ENCODE peak calls at places on chromosomes 5 and 9, in five cellular contexts. One of them, this sample, is unnamed.

GRCh38 chr5:154384480-154385235 is 61.1 kb upstream of the SAP30L start:
- DNase-seq in right lobe of liver: no peak
- DNase-seq in stomach: no peak
- DNase-seq in GM12892: peak; percentile 47
- DNase-seq in IMR-90: no peak
- DNase-seq in this sample: no peak

GRCh38 chr9:109868722-109869121 is 88.7 kb downstream of the PALM2AKAP2 start:
- DNase-seq in right lobe of liver: no peak
- DNase-seq in stomach: no peak
- DNase-seq in GM12892: no peak
- DNase-seq in IMR-90: no peak
- DNase-seq in this sample: no peak

GRCh38 chr5:91383027-91383955 is at the start of gene ARRDC3:
- DNase-seq in right lobe of liver: peak; percentile 98
- DNase-seq in stomach: peak; percentile 98
- DNase-seq in GM12892: peak; percentile 45
- DNase-seq in IMR-90: peak; percentile 94
- DNase-seq in this sample: peak; percentile 97

GRCh38 chr9:121888438-121888775 is 204.7 kb downstream of the TTLL11 start:
- DNase-seq in right lobe of liver: no peak
- DNase-seq in stomach: no peak
- DNase-seq in GM12892: no peak
- DNase-seq in IMR-90: peak; percentile 85
- DNase-seq in this sample: peak; percentile 78

GRCh38 chr5:143016777-143017374 is 246.7 kb downstream of the ARHGAP26 start:
- DNase-seq in right lobe of liver: no peak
- DNase-seq in stomach: no peak
- DNase-seq in GM12892: no peak
- DNase-seq in IMR-90: peak; percentile 75
- DNase-seq in this sample: peak; percentile 51

GRCh38 chr5:944992-945685 is 52.5 kb downstream of the TRIP13 start:
- DNase-seq in right lobe of liver: no peak
- DNase-seq in stomach: no peak
- DNase-seq in GM12892: no peak
- DNase-seq in IMR-90: no peak
- DNase-seq in this sample: peak; percentile 5

GRCh38 chr5:685262-686171 is 7.6 kb downstream of the TPPP start:
- DNase-seq in right lobe of liver: no peak
- DNase-seq in stomach: peak; percentile 22
- DNase-seq in GM12892: peak; percentile 9
- DNase-seq in IMR-90: no peak
- DNase-seq in this sample: no peak

GRCh38 chr5:125295405-125295872 is 549.0 kb upstream of the ZNF608 start:
- DNase-seq in right lobe of liver: no peak
- DNase-seq in stomach: no peak
- DNase-seq in GM12892: no peak
- DNase-seq in IMR-90: peak; percentile 52
- DNase-seq in this sample: no peak

GRCh38 chr5:133467325-133467700 is 145.0 kb downstream of the FSTL4 start:
- DNase-seq in right lobe of liver: no peak
- DNase-seq in stomach: peak; percentile 14
- DNase-seq in GM12892: no peak
- DNase-seq in IMR-90: no peak
- DNase-seq in this sample: no peak

GRCh38 chr9:96874947-96875459 is 20.7 kb upstream of the ZNF782 start:
- DNase-seq in right lobe of liver: no peak
- DNase-seq in stomach: peak; percentile 72
- DNase-seq in GM12892: no peak
- DNase-seq in IMR-90: peak; percentile 59
- DNase-seq in this sample: no peak

GRCh38 chr9:107683566-107683965 is 194.0 kb upstream of the KLF4 start:
- DNase-seq in right lobe of liver: no peak
- DNase-seq in stomach: no peak
- DNase-seq in GM12892: no peak
- DNase-seq in IMR-90: no peak
- DNase-seq in this sample: peak; percentile 30

GRCh38 chr5:133232011-133232410 is 180.2 kb downstream of the HSPA4 start:
- DNase-seq in right lobe of liver: no peak
- DNase-seq in stomach: peak; percentile 41
- DNase-seq in GM12892: no peak
- DNase-seq in IMR-90: no peak
- DNase-seq in this sample: no peak

GRCh38 chr5:108561416-108562204 is 179.7 kb upstream of the FBXL17 start:
- DNase-seq in right lobe of liver: no peak
- DNase-seq in stomach: no peak
- DNase-seq in GM12892: no peak
- DNase-seq in IMR-90: peak; percentile 30
- DNase-seq in this sample: no peak

GRCh38 chr5:111829701-111830100 is 72.7 kb upstream of the NREP start:
- DNase-seq in right lobe of liver: no peak
- DNase-seq in stomach: no peak
- DNase-seq in GM12892: no peak
- DNase-seq in IMR-90: peak; percentile 77
- DNase-seq in this sample: no peak

GRCh38 chr5:150636391-150637244 is 3.8 kb upstream of the SYNPO start:
- DNase-seq in right lobe of liver: no peak
- DNase-seq in stomach: peak; percentile 86
- DNase-seq in GM12892: no peak
- DNase-seq in IMR-90: peak; percentile 68
- DNase-seq in this sample: peak; percentile 93

GRCh38 chr5:123916331-123917121 is 404.5 kb downstream of the CSNK1G3 start:
- DNase-seq in right lobe of liver: no peak
- DNase-seq in stomach: no peak
- DNase-seq in GM12892: no peak
- DNase-seq in IMR-90: peak; percentile 65
- DNase-seq in this sample: no peak

GRCh38 chr5:17276445-17276844 is 59.0 kb downstream of the BASP1 start:
- DNase-seq in right lobe of liver: no peak
- DNase-seq in stomach: no peak
- DNase-seq in GM12892: no peak
- DNase-seq in IMR-90: no peak
- DNase-seq in this sample: no peak

GRCh38 chr9:38393128-38393809 is 767 bp downstream of the ALDH1B1 start:
- DNase-seq in right lobe of liver: peak; percentile 37
- DNase-seq in stomach: no peak
- DNase-seq in GM12892: peak; percentile 29
- DNase-seq in IMR-90: no peak
- DNase-seq in this sample: no peak

GRCh38 chr5:142749321-142749720 is 20.9 kb upstream of the ARHGAP26 start:
- DNase-seq in right lobe of liver: no peak
- DNase-seq in stomach: no peak
- DNase-seq in GM12892: no peak
- DNase-seq in IMR-90: peak; percentile 77
- DNase-seq in this sample: no peak

GRCh38 chr5:54804521-54804920 is 180.9 kb downstream of the ESM1 start:
- DNase-seq in right lobe of liver: no peak
- DNase-seq in stomach: no peak
- DNase-seq in GM12892: no peak
- DNase-seq in IMR-90: no peak
- DNase-seq in this sample: no peak

GRCh38 chr5:82335807-82336206 is 57.7 kb upstream of the RPS23 start:
- DNase-seq in right lobe of liver: no peak
- DNase-seq in stomach: no peak
- DNase-seq in GM12892: no peak
- DNase-seq in IMR-90: peak; percentile 69
- DNase-seq in this sample: peak; percentile 83

GRCh38 chr9:97905228-97905627 is 17.1 kb downstream of the TRMO start:
- DNase-seq in right lobe of liver: no peak
- DNase-seq in stomach: no peak
- DNase-seq in GM12892: no peak
- DNase-seq in IMR-90: no peak
- DNase-seq in this sample: no peak

GRCh38 chr5:176812269-176813259 is 2.2 kb downstream of the UNC5A start:
- DNase-seq in right lobe of liver: no peak
- DNase-seq in stomach: no peak
- DNase-seq in GM12892: no peak
- DNase-seq in IMR-90: no peak
- DNase-seq in this sample: no peak

GRCh38 chr9:128412120-128412790 is 8.4 kb upstream of the CERCAM start:
- DNase-seq in right lobe of liver: no peak
- DNase-seq in stomach: peak; percentile 44
- DNase-seq in GM12892: no peak
- DNase-seq in IMR-90: peak; percentile 31
- DNase-seq in this sample: peak; percentile 26

GRCh38 chr9:95719354-95719753 is 156.1 kb upstream of the ERCC6L2 start:
- DNase-seq in right lobe of liver: no peak
- DNase-seq in stomach: no peak
- DNase-seq in GM12892: no peak
- DNase-seq in IMR-90: no peak
- DNase-seq in this sample: no peak

GRCh38 chr5:149114403-149115312 is 26.6 kb upstream of the ABLIM3 start:
- DNase-seq in right lobe of liver: no peak
- DNase-seq in stomach: peak; percentile 57
- DNase-seq in GM12892: no peak
- DNase-seq in IMR-90: peak; percentile 84
- DNase-seq in this sample: peak; percentile 84

GRCh38 chr5:123937230-123937629 is 425.3 kb downstream of the CSNK1G3 start:
- DNase-seq in right lobe of liver: no peak
- DNase-seq in stomach: no peak
- DNase-seq in GM12892: no peak
- DNase-seq in IMR-90: peak; percentile 67
- DNase-seq in this sample: peak; percentile 24

GRCh38 chr9:108622467-108622866 is 233.3 kb downstream of the ACTL7B start:
- DNase-seq in right lobe of liver: no peak
- DNase-seq in stomach: no peak
- DNase-seq in GM12892: no peak
- DNase-seq in IMR-90: peak; percentile 11
- DNase-seq in this sample: no peak

GRCh38 chr9:70405808-70406445 is 8.5 kb downstream of the KLF9 start:
- DNase-seq in right lobe of liver: no peak
- DNase-seq in stomach: no peak
- DNase-seq in GM12892: no peak
- DNase-seq in IMR-90: no peak
- DNase-seq in this sample: no peak
- TF ChIP-seq POLR2A in right lobe of liver: no peak
- TF ChIP-seq POLR2A in stomach: no peak
- TF ChIP-seq POLR2A in GM12892: no peak
- TF ChIP-seq POLR2A in IMR-90: peak; percentile 21
- TF ChIP-seq POLR2A in this sample: no peak

GRCh38 chr5:173864126-173865075 is 23.7 kb upstream of the CPEB4 start:
- DNase-seq in right lobe of liver: no peak
- DNase-seq in stomach: peak; percentile 77
- DNase-seq in GM12892: no peak
- DNase-seq in IMR-90: no peak
- DNase-seq in this sample: no peak

GRCh38 chr5:173869316-173869715 is 18.8 kb upstream of the CPEB4 start:
- DNase-seq in right lobe of liver: no peak
- DNase-seq in stomach: peak; percentile 58
- DNase-seq in GM12892: no peak
- DNase-seq in IMR-90: no peak
- DNase-seq in this sample: no peak

GRCh38 chr5:173868096-173868879 is 19.9 kb upstream of the CPEB4 start:
- DNase-seq in right lobe of liver: no peak
- DNase-seq in stomach: peak; percentile 77
- DNase-seq in GM12892: no peak
- DNase-seq in IMR-90: peak; percentile 28
- DNase-seq in this sample: no peak

GRCh38 chr5:173867173-173867679 is 20.9 kb upstream of the CPEB4 start:
- DNase-seq in right lobe of liver: no peak
- DNase-seq in stomach: no peak
- DNase-seq in GM12892: no peak
- DNase-seq in IMR-90: no peak
- DNase-seq in this sample: no peak

GRCh38 chr5:173866249-173867172 is 21.6 kb upstream of the CPEB4 start:
- DNase-seq in right lobe of liver: peak; percentile 58
- DNase-seq in stomach: no peak
- DNase-seq in GM12892: no peak
- DNase-seq in IMR-90: no peak
- DNase-seq in this sample: no peak
- TF ChIP-seq POLR2A in right lobe of liver: no peak
- TF ChIP-seq POLR2A in stomach: no peak
- TF ChIP-seq POLR2A in GM12892: no peak
- TF ChIP-seq POLR2A in IMR-90: no peak
- TF ChIP-seq POLR2A in this sample: peak; percentile 19

GRCh38 chr9:91422832-91423711 is 560 bp downstream of the NFIL3 start:
- DNase-seq in right lobe of liver: peak; percentile 70
- DNase-seq in stomach: peak; percentile 63
- DNase-seq in GM12892: peak; percentile 29
- DNase-seq in IMR-90: peak; percentile 85
- DNase-seq in this sample: peak; percentile 72
- TF ChIP-seq POLR2A in right lobe of liver: peak; percentile 83
- TF ChIP-seq POLR2A in stomach: no peak
- TF ChIP-seq POLR2A in GM12892: no peak
- TF ChIP-seq POLR2A in IMR-90: peak; percentile 87
- TF ChIP-seq POLR2A in this sample: peak; percentile 56

DNA sequence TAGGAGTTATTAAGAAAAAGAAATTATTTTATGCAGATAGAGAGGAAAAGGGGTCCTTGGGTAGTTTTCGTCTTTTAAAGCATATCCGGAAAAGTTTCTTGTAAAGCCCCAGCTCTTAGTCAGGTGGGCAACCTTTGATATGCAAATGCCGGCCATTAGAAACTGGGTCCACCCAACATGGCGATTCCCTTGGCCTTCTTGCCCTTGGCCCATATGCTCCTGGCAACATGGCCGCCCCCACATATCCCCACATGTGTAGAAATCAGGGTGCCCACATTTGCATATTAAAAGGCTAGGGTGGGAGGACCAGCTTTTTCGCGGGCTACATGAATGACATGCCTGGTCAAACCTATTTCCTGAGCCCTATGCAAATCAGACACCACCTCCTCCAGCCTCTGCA is 73.3 kb downstream of the FREM1 start:
- DNase-seq in right lobe of liver: no peak
- DNase-seq in stomach: no peak
- DNase-seq in GM12892: no peak
- DNase-seq in IMR-90: no peak
- DNase-seq in this sample: no peak
- TF ChIP-seq POLR2A in right lobe of liver: no peak
- TF ChIP-seq POLR2A in stomach: no peak
- TF ChIP-seq POLR2A in GM12892: no peak
- TF ChIP-seq POLR2A in IMR-90: no peak
- TF ChIP-seq POLR2A in this sample: no peak

DNA sequence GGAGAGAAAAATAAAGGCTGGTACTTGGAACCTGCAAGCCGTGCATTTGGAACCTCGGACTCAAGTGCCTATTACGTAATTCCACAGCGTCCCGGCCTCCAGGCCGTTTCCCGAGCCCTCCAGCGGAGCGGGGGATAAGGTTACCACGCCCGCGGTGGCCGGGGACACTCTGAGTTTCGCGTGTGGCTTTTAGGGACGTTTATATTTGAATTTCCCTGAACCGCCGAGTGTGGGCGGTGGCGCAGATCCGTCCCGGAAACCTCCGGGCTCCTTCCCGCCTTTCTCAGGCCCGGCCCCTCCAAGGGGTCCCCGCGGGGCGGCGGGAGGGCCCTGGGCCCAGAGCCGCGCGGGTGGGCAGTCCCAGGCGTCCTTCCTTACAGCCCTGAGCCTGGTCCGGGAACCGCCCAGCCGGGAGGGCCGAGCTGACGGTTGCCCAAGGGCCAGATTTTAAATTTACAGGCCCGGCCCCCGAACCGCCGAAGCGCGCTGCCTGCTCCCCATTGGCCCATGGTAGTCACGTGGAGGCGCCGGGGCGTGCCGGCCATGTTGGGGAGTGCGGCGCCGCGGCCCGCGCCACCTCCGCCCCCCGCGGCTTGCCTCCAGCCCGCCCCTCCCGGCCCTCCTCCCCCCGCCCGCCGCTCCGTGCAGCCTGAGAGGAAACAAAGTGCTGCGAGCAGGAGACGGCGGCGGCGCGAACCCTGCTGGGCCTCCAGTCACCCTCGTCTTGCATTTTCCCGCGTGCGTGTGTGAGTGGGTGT is at the start of gene LMNB1:
- DNase-seq in right lobe of liver: peak; percentile 96
- DNase-seq in stomach: peak; percentile 94
- DNase-seq in GM12892: peak; percentile 75
- DNase-seq in IMR-90: peak; percentile 94
- DNase-seq in this sample: peak; percentile 96
- TF ChIP-seq POLR2A in right lobe of liver: peak; percentile 72
- TF ChIP-seq POLR2A in stomach: no peak
- TF ChIP-seq POLR2A in GM12892: peak; percentile 73
- TF ChIP-seq POLR2A in IMR-90: peak; percentile 61
- TF ChIP-seq POLR2A in this sample: no peak